ENCODE peak calls at places on chromosomes 2 and 18, in seven cellular contexts. I is hepatocyte, F is RWPE1, E is mesothelial cell of epicardium, M is cardiac muscle cell, R is foreskin fibroblast, L is PC-9. V is an unnamed sample.

GRCh38 chr18:12027480-12027879 is 46.2 kb downstream of the IMPA2 start:
- DNase-seq in I (no peak), F (no peak), E (no peak), M (no peak), R (no peak), L (no peak), V (no peak)

GRCh38 chr2:217790195-217790594 is 212.6 kb downstream of the TNS1 start:
- DNase-seq in I (no peak), F (no peak), E (no peak), M (no peak), R (no peak), L (no peak), V (no peak)

GRCh38 chr2:177670791-177671528 is 278.4 kb downstream of the AGPS start:
- DNase-seq in I (no peak), F (no peak), E (no peak), M (no peak), R (no peak), L (no peak), V (no peak)

GRCh38 chr2:237720962-237721361 is 77.6 kb upstream of the RBM44 start:
- DNase-seq in I (no peak), F (no peak), E (no peak), M (no peak), R (peak; percentile 20), L (no peak), V (no peak)

GRCh38 chr2:10844083-10844482 is 31.5 kb upstream of the PDIA6 start:
- DNase-seq in I (peak; percentile 79), F (peak; percentile 67), E (no peak), M (peak; percentile 97), R (peak; percentile 78), L (peak; percentile 61), V (no peak)

GRCh38 chr18:39199231-39199855 is 1633.7 kb upstream of the CELF4 start:
- DNase-seq in I (no peak), F (no peak), E (no peak), M (no peak), R (peak; percentile 2), L (no peak), V (no peak)

GRCh38 chr2:230226090-230226551 is 585 bp downstream of the SP140 start:
- DNase-seq in I (no peak), F (no peak), E (no peak), M (no peak), R (no peak), L (no peak), V (no peak)

GRCh38 chr2:33014268-33014667 is 67.5 kb downstream of the LTBP1 start:
- DNase-seq in I (no peak), F (peak; percentile 50), E (no peak), M (no peak), R (peak; percentile 37), L (no peak), V (no peak)

GRCh38 chr2:102796337-102796736 is 34.5 kb downstream of the TMEM182 start:
- DNase-seq in I (no peak), F (no peak), E (no peak), M (no peak), R (no peak), L (no peak), V (no peak)

GRCh38 chr2:131413148-131413747 is 49.3 kb upstream of the RAB6D start:
- DNase-seq in I (peak; percentile 71), F (peak; percentile 45), E (no peak), M (peak; percentile 71), R (peak; percentile 78), L (no peak), V (no peak)

GRCh38 chr2:55038428-55038827 is 11.8 kb downstream of the RTN4 start:
- DNase-seq in I (no peak), F (no peak), E (no peak), M (no peak), R (no peak), L (no peak), V (no peak)

GRCh38 chr2:128663371-128664050 is 344.8 kb upstream of the HS6ST1 start:
- DNase-seq in I (no peak), F (no peak), E (no peak), M (no peak), R (no peak), L (no peak), V (no peak)

GRCh38 chr2:73828389-73828817 is 358 bp upstream of the STAMBP start:
- DNase-seq in I (no peak), F (no peak), E (no peak), M (no peak), R (no peak), L (no peak), V (no peak)

GRCh38 chr2:73825408-73825807 is 3.4 kb upstream of the STAMBP start:
- DNase-seq in I (no peak), F (no peak), E (no peak), M (no peak), R (peak; percentile 46), L (no peak), V (no peak)

GRCh38 chr2:73827660-73828388 is 937 bp upstream of the STAMBP start:
- DNase-seq in I (no peak), F (no peak), E (no peak), M (no peak), R (no peak), L (no peak), V (no peak)

GRCh38 chr2:73828818-73829570 is at the start of gene STAMBP:
- DNase-seq in I (peak; percentile 97), F (peak; percentile 97), E (peak; percentile 90), M (peak; percentile 97), R (peak; percentile 97), L (peak; percentile 93), V (peak; percentile 94)

GRCh38 chr2:73827018-73827417 is 1.7 kb upstream of the STAMBP start:
- DNase-seq in I (peak; percentile 34), F (no peak), E (no peak), M (peak; percentile 20), R (peak; percentile 56), L (no peak), V (no peak)
- TF ChIP-seq CTCF in I (peak; percentile 38), F (peak; percentile 22), E (no peak), M (peak; percentile 55), R (peak; percentile 14), L (peak; percentile 28), V (no peak)

DNA sequence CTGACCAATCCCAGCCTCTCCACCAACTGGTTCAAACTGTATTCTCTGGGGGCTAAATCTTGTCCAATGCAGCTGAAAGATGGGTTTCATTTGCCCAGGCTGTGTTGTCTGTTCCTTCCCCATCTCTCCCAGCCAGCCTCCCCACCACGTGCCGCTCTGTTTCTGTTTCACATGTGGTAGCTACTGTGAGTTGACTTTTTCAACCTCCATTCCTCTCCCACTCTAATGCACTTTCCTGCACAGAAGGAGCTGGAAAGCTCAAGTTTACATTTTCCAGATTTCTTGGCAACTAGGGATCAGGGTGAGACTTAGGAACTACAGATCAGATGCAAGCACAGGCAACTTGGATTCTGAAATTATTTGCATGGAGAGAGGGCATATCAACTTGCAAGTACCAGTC is 19.0 kb upstream of the NPAS2 start:
- DNase-seq in I (peak; percentile 26), F (no peak), E (no peak), M (no peak), R (peak; percentile 21), L (no peak), V (no peak)
- TF ChIP-seq CTCF in I (no peak), F (no peak), E (no peak), M (no peak), R (no peak), L (no peak), V (no peak)

GRCh38 chr18:10022365-10022764 is 108.5 kb downstream of the VAPA start:
- DNase-seq in I (no peak), F (no peak), E (no peak), M (no peak), R (no peak), L (no peak), V (no peak)
- TF ChIP-seq CTCF in I (no peak), F (no peak), E (no peak), M (no peak), R (no peak), L (no peak), V (no peak)

GRCh38 chr2:202164409-202164808 is 74.0 kb downstream of the SUMO1 start:
- DNase-seq in I (peak; percentile 38), F (no peak), E (no peak), M (no peak), R (no peak), L (no peak), V (no peak)

GRCh38 chr2:202161106-202161836 is 77.1 kb downstream of the SUMO1 start:
- DNase-seq in I (no peak), F (no peak), E (no peak), M (peak; percentile 27), R (no peak), L (no peak), V (no peak)

GRCh38 chr2:202154613-202155281 is 81.7 kb downstream of the KIAA2012 start:
- DNase-seq in I (no peak), F (no peak), E (no peak), M (no peak), R (no peak), L (no peak), V (no peak)

GRCh38 chr2:202157211-202157985 is 81.0 kb downstream of the SUMO1 start:
- DNase-seq in I (no peak), F (no peak), E (no peak), M (no peak), R (no peak), L (no peak), V (no peak)

DNA sequence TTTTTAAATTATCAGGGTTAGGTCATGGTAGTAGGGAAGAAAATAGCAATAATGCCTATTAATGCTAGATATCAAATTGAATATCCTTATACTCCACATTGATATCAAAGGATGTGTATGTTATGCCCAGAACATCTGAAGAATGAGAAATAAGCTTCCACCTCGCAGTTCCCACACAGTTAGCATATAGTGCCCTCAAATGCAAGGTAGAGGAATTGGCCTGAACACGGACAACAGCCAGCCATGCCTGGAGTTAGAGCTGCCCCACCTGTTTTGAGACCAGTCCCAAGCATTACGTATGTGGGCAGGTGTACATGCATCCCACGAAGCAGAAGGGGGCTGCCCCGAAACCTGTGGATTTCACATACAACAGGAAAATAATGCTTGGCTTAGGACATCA is 79.6 kb downstream of the SUMO1 start:
- DNase-seq in I (no peak), F (no peak), E (no peak), M (no peak), R (peak; percentile 71), L (no peak), V (no peak)
- TF ChIP-seq CTCF in I (peak; percentile 54), F (no peak), E (no peak), M (peak; percentile 50), R (peak; percentile 42), L (no peak), V (no peak)

DNA sequence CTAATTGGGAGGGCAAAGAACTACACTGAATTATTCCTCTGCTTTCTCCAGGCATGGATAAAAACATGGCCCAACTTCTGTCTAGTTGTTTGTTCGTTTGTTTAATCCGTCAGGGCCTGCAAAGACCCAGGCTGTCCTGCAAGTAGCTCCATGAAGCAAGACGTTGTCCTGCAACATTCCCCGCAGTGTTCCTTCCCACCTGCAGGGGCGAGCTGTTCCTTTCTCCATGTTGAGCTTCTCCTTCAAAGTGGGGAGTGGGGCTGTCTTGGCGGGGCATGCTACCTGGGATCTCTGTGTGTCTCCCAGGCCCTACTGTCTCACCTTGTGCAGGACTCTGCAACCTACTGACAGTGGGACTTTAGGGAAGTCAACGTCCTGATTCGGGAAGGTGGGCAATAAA is 264.0 kb upstream of the SMIM21 start:
- DNase-seq in I (no peak), F (no peak), E (no peak), M (no peak), R (no peak), L (no peak), V (no peak)
- TF ChIP-seq CTCF in I (no peak), F (no peak), E (peak; percentile 23), M (no peak), R (no peak), L (no peak), V (no peak)

GRCh38 chr2:65142515-65142914 is 12.6 kb upstream of the RAB1A start:
- DNase-seq in I (no peak), F (no peak), E (no peak), M (no peak), R (peak; percentile 31), L (no peak), V (no peak)
- TF ChIP-seq CTCF in I (no peak), F (no peak), E (no peak), M (peak; percentile 5), R (peak; percentile 13), L (peak; percentile 45), V (no peak)

V was measured in omental fat pad.